ENCODE peak calls at places on chromosomes 1 and 21, in eight cellular contexts. C, F, V, H, G, L, Z and J are unnamed samples.

GRCh38 chr1:14924012-14924452 is 229.5 kb upstream of the TMEM51 start:
- DNase-seq in C (peak; percentile 53), H (peak; percentile 6), L (peak; percentile 69), V (peak; percentile 54), Z (no peak), G (peak; percentile 92), F (peak; percentile 85), J (peak; percentile 95)

GRCh38 chr1:213864007-213864406 is 123.8 kb upstream of the PROX1 start:
- DNase-seq in L (no peak), Z (no peak), H (no peak), F (no peak), G (no peak), C (no peak), V (no peak), J (no peak)

GRCh38 chr21:45405819-45406762 is 1.1 kb downstream of the COL18A1 start:
- DNase-seq in H (no peak), V (no peak), Z (peak; percentile 26), L (peak; percentile 68), C (peak; percentile 38), F (peak; percentile 70), G (peak; percentile 77), J (peak; percentile 71)

GRCh38 chr1:209434066-209434465 is 149.4 kb upstream of the CAMK1G start:
- DNase-seq in Z (no peak), G (no peak), V (no peak), L (peak; percentile 27), H (no peak), C (peak; percentile 84), F (no peak), J (peak; percentile 19)

GRCh38 chr1:153532161-153532560 is 3.6 kb downstream of the S100A6 start:
- DNase-seq in Z (no peak), L (no peak), H (no peak), C (no peak), F (no peak), G (no peak), V (no peak), J (no peak)

GRCh38 chr1:209134001-209134400 is 449.5 kb upstream of the CAMK1G start:
- DNase-seq in G (no peak), C (no peak), F (no peak), L (no peak), Z (no peak), H (no peak), V (no peak), J (no peak)

GRCh38 chr1:93770640-93771039 is 89.0 kb upstream of the BCAR3 start:
- DNase-seq in F (no peak), Z (no peak), C (no peak), G (no peak), H (no peak), L (no peak), V (no peak), J (peak; percentile 18)

GRCh38 chr21:32702702-32703101 is 25.1 kb downstream of the SYNJ1 start:
- DNase-seq in H (no peak), V (no peak), L (peak; percentile 76), C (peak; percentile 55), G (no peak), Z (no peak), F (no peak), J (no peak)

GRCh38 chr1:156622581-156623297 is 3.5 kb downstream of the HAPLN2 start:
- DNase-seq in H (no peak), C (no peak), L (no peak), V (no peak), F (no peak), Z (no peak), G (no peak), J (no peak)

GRCh38 chr21:24649691-24650090 is 957.6 kb downstream of the MRPL39 start:
- DNase-seq in F (no peak), H (no peak), C (no peak), L (no peak), Z (no peak), G (no peak), V (no peak), J (no peak)

GRCh38 chr21:27536319-27536718 is 569.4 kb upstream of the ADAMTS5 start:
- DNase-seq in V (no peak), Z (no peak), H (no peak), F (no peak), L (peak; percentile 11), G (no peak), C (peak; percentile 19), J (no peak)

GRCh38 chr1:143698016-143698415 is 273.8 kb downstream of the FAM72C start:
- DNase-seq in H (peak; percentile 56), G (no peak), Z (no peak), F (no peak), V (no peak), C (no peak), L (no peak), J (peak; percentile 6)

GRCh38 chr1:196115641-196116040 is 492.6 kb downstream of the KCNT2 start:
- DNase-seq in V (no peak), L (peak; percentile 91), C (peak; percentile 19), Z (no peak), G (no peak), F (peak; percentile 74), H (no peak), J (peak; percentile 92)

GRCh38 chr21:28975401-28975800 is 17.3 kb downstream of the LTN1 start:
- DNase-seq in Z (no peak), H (no peak), L (no peak), F (no peak), C (no peak), V (no peak), G (no peak), J (peak; percentile 57)
- H3K36me3 ChIP-seq in Z (peaks cover 12% of the 10 kb centered on the region), H (peaks cover 25% of the 10 kb centered on the region), L (peaks cover 4% of the 10 kb centered on the region), F (peaks cover 87% of the 10 kb centered on the region), C (peaks cover 19% of the 10 kb centered on the region), V (no peaks in the 10 kb centered on the region), G (peaks cover 88% of the 10 kb centered on the region), J (peaks cover 57% of the 10 kb centered on the region)

GRCh38 chr1:185397183-185397582 is 80.1 kb upstream of the IVNS1ABP start:
- DNase-seq in V (no peak), H (no peak), L (no peak), C (no peak), F (no peak), Z (no peak), G (no peak), J (no peak)
- H3K4me1 ChIP-seq in V (no peaks in the 10 kb centered on the region), H (no peaks in the 10 kb centered on the region), L (no peaks in the 10 kb centered on the region), C (peaks cover 28% of the 10 kb centered on the region), F (no peaks in the 10 kb centered on the region), Z (peaks cover 25% of the 10 kb centered on the region), G (no peaks in the 10 kb centered on the region), J (peaks cover 11% of the 10 kb centered on the region)

GRCh38 chr1:50831300-50832061 is 128.6 kb downstream of the FAF1 start:
- DNase-seq in V (no peak), Z (no peak), C (no peak), G (no peak), H (no peak), F (no peak), L (no peak), J (no peak)

GRCh38 chr1:50830621-50831020 is 129.4 kb downstream of the FAF1 start:
- DNase-seq in C (no peak), Z (no peak), F (no peak), V (no peak), H (no peak), G (no peak), L (no peak), J (peak; percentile 36)

GRCh38 chr1:50827546-50827945 is 132.5 kb downstream of the FAF1 start:
- DNase-seq in L (no peak), G (no peak), Z (no peak), C (no peak), H (no peak), V (no peak), F (no peak), J (no peak)

GRCh38 chr1:50832167-50832566 is 127.9 kb downstream of the FAF1 start:
- DNase-seq in G (no peak), H (no peak), Z (no peak), V (no peak), C (no peak), F (no peak), L (no peak), J (no peak)

DNA sequence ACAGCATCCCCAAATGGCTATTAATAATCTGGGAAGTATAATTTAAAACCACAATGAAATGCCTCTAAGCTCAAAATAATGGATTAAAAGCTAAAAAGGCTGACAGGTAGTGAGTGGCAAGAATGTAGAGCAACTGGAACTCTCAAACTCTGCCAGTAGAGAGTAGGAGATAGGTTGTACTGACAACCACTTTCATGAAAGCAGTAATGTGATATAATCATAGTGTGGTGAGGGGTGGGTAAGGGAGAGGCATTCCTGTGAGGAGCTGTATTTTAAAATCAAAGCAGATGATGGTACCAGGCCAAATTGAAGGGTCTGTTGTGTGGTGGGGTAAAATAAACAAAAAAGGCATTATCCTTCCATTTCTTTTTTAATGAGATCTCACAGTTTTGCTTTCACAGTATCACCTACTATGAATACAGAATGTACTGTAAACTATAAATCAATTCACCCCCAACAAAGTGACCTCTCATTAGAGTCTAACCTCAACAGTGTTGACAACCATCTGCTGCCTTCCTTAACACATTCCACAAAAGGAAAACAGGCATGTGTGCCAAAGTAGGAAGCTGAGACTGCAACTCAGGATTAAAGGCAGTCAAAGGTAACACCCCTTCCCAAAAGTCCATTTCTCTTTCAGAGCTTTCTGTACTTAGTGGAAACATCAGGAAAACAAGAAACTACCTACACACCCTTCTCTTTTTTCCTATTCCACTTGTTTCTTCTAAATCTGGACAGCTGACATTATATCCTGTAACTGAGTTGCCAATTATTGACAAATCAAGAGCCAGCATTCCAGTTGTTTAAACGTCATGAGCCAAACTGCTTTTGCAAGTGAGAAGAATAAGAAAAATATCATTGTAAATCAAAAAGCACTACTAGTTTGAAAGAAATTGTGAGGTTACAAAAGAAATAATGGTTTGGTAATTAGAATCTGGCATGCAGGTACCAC is 130.8 kb downstream of the FAF1 start:
- DNase-seq in V (no peak), F (no peak), C (no peak), H (no peak), Z (no peak), L (peak; percentile 50), G (no peak), J (no peak)
- H3K9me3 ChIP-seq in V (no peaks in the 10 kb centered on the region), F (no peaks in the 10 kb centered on the region), C (no peaks in the 10 kb centered on the region), H (no peaks in the 10 kb centered on the region), Z (no peaks in the 10 kb centered on the region), L (no peaks in the 10 kb centered on the region), G (peaks cover 9% of the 10 kb centered on the region), J (no peaks in the 10 kb centered on the region)

DNA sequence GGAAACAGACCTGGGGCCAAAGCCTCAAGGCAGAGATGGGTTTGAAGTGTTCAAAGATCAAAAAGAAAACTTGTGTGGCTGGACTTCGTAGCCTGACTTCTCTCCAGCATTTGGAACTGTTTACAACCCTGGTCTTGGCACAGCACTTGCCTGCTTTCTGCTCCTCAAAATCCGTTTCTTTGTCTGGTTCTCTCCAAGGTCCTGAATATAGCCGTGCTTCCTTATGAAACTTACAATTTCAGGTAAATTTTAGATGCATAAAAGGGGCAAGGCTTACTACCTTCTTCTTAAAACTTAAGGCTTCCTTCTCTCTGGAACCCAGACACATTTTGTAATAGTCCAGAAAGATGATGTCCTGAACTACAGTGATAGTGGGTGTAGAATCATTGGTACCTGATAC is 26.3 kb upstream of the FAM78B start:
- DNase-seq in L (no peak), C (no peak), F (no peak), H (no peak), G (no peak), Z (no peak), V (no peak), J (no peak)
- H3K36me3 ChIP-seq in L (no peaks in the 10 kb centered on the region), C (no peaks in the 10 kb centered on the region), F (no peaks in the 10 kb centered on the region), H (no peaks in the 10 kb centered on the region), G (no peaks in the 10 kb centered on the region), Z (no peaks in the 10 kb centered on the region), V (no peaks in the 10 kb centered on the region), J (no peaks in the 10 kb centered on the region)